ENCODE peak calls at places on chromosome 19, in ten cellular contexts. V is hypothalamus; W is T-helper 2 cell treated with Interferon-gamma antibody and Interleukin-4, amounts not matched to agents 5 μg/mL and 100 μg/mL, for 36 hours; I is stimulated activated CD4-positive, alpha-beta T cell treated with anti-CD3 and anti-CD28 coated beads, Interleukin-2, amount 100 ng/mL, for 24 hours; T is ovary; Q is head of caudate nucleus; Y is stimulated activated CD8-positive, alpha-beta memory T cell treated with anti-CD3 and anti-CD28 coated beads, Interleukin-7, amount 100 ng/mL, for 48 hours; A is activated B cell treated with CpG ODN at 0.5 μM for 24 hours; M is AG08396; N is hippocampal formation. P is an unnamed sample.

GRCh38 chr19:49224856-49225255 is 67.3 kb downstream of the TRPM4 start:
- DNase-seq in Q (peak; percentile 64), T (no peak), Y (no peak), N (no peak), I (peak; percentile 49), A (no peak), M (peak; percentile 59), W (peak; percentile 26), V (no peak), P (peak; percentile 57)

GRCh38 chr19:53977991-53978731 is 13.3 kb upstream of the CACNG6 start:
- DNase-seq in A (no peak), Q (peak; percentile 92), W (no peak), N (peak; percentile 67), I (peak; percentile 47), Y (no peak), T (no peak), V (peak; percentile 77), M (peak; percentile 92), P (no peak)

GRCh38 chr19:366205-366783 is 21.7 kb upstream of the MIER2 start:
- DNase-seq in T (no peak), I (no peak), W (no peak), Q (no peak), V (no peak), Y (no peak), M (no peak), A (no peak), N (no peak), P (no peak)

GRCh38 chr19:35901854-35902661 is at the start of gene HCST:
- DNase-seq in Y (no peak), V (no peak), M (no peak), W (peak; percentile 47), T (no peak), A (no peak), I (no peak), N (no peak), Q (no peak), P (no peak)

GRCh38 chr19:50777830-50778303 is 7.6 kb downstream of the GPR32 start:
- DNase-seq in W (no peak), A (no peak), V (no peak), Y (no peak), M (no peak), T (no peak), I (peak; percentile 22), N (no peak), Q (peak; percentile 77), P (no peak)

GRCh38 chr19:55348317-55349034 is 6.0 kb downstream of the COX6B2 start:
- DNase-seq in A (no peak), T (no peak), I (no peak), Q (no peak), W (no peak), Y (no peak), N (no peak), M (no peak), V (no peak), P (no peak)

GRCh38 chr19:9847087-9847671 is 12.1 kb downstream of the PIN1 start:
- DNase-seq in I (peak; percentile 59), Q (peak; percentile 74), Y (peak; percentile 33), A (no peak), N (no peak), W (no peak), V (no peak), T (peak; percentile 67), M (peak; percentile 97), P (peak; percentile 44)

GRCh38 chr19:1122021-1122971 is 18.5 kb downstream of the GPX4 start:
- DNase-seq in Q (no peak), M (no peak), I (no peak), V (no peak), Y (no peak), A (no peak), N (no peak), T (no peak), W (no peak), P (no peak)